ENCODE peak calls at places on chromosome 10, in five cellular contexts. Y is WERI-Rb-1, S is stomach, D is EL, X is AG04450. W is an unnamed sample.

GRCh38 chr10:100338434-100339036 is 8.5 kb upstream of the SCD start:
- DNase-seq in Y (peak; percentile 77), S (peak; percentile 85), D (peak; percentile 62), X (no peak), W (no peak)

GRCh38 chr10:122234416-122234815 is 36.7 kb upstream of the BTBD16 start:
- DNase-seq in Y (no peak), S (no peak), D (no peak), X (no peak), W (no peak)

GRCh38 chr10:58435297-58435696 is 50.1 kb downstream of the TFAM start:
- DNase-seq in Y (no peak), S (no peak), D (peak; percentile 99), X (peak; percentile 87), W (peak; percentile 99)

GRCh38 chr10:35503548-35503947 is 101.6 kb upstream of the GJD4 start:
- DNase-seq in Y (no peak), S (no peak), D (no peak), X (no peak), W (no peak)

GRCh38 chr10:94287331-94287730 is 75.4 kb downstream of the NOC3L start:
- DNase-seq in Y (no peak), S (no peak), D (peak; percentile 59), X (no peak), W (no peak)

GRCh38 chr10:108894402-108895301 is 1028.7 kb downstream of the XPNPEP1 start:
- DNase-seq in Y (no peak), S (no peak), D (no peak), X (no peak), W (no peak)

GRCh38 chr10:71878327-71879034 is 27.4 kb upstream of the PSAP start:
- DNase-seq in Y (no peak), S (no peak), D (no peak), X (no peak), W (no peak)

GRCh38 chr10:42637648-42638052 is 720 bp downstream of the ZNF33B start:
- DNase-seq in Y (no peak), S (no peak), D (no peak), X (no peak), W (no peak)

GRCh38 chr10:96125142-96125515 is 5.0 kb upstream of the ZNF518A start:
- DNase-seq in Y (no peak), S (no peak), D (no peak), X (no peak), W (no peak)

GRCh38 chr10:98748298-98748697 is 301.6 kb upstream of the HPS1 start:
- DNase-seq in Y (peak; percentile 20), S (no peak), D (peak; percentile 37), X (peak; percentile 6), W (no peak)

GRCh38 chr10:132452651-132453469 is 55.9 kb downstream of the PWWP2B start:
- DNase-seq in Y (peak; percentile 76), S (peak; percentile 95), D (peak; percentile 70), X (peak; percentile 18), W (no peak)

GRCh38 chr10:116636976-116637375 is 16.2 kb downstream of the PNLIPRP2 start:
- DNase-seq in Y (no peak), S (no peak), D (no peak), X (no peak), W (no peak)

GRCh38 chr10:77381750-77382149 is 255.9 kb downstream of the KCNMA1 start:
- DNase-seq in Y (no peak), S (no peak), D (no peak), X (no peak), W (no peak)

GRCh38 chr10:74888947-74889661 is 62.7 kb downstream of the KAT6B start:
- DNase-seq in Y (no peak), S (no peak), D (peak; percentile 22), X (no peak), W (no peak)

GRCh38 chr10:95543459-95543858 is 17.7 kb downstream of the SORBS1 start:
- DNase-seq in Y (no peak), S (no peak), D (no peak), X (no peak), W (no peak)

GRCh38 chr10:123158682-123159081 is 4.5 kb downstream of the BUB3 start:
- DNase-seq in Y (no peak), S (no peak), D (no peak), X (no peak), W (no peak)

GRCh38 chr10:85111271-85111670 is 782.9 kb downstream of the CCSER2 start:
- DNase-seq in Y (no peak), S (no peak), D (no peak), X (no peak), W (no peak)

GRCh38 chr10:50653142-50653541 is 29.4 kb upstream of the SGMS1 start:
- DNase-seq in Y (no peak), S (no peak), D (peak; percentile 25), X (no peak), W (no peak)

GRCh38 chr10:49284356-49284755 is 14.6 kb upstream of the C10orf71 start:
- DNase-seq in Y (no peak), S (peak; percentile 7), D (no peak), X (no peak), W (no peak)

GRCh38 chr10:102729090-102730026 is 14.4 kb upstream of the WBP1L start:
- DNase-seq in Y (peak; percentile 90), S (peak; percentile 89), D (peak; percentile 79), X (no peak), W (no peak)

GRCh38 chr10:132282667-132283603 is 24.8 kb downstream of the STK32C start:
- DNase-seq in Y (peak; percentile 54), S (no peak), D (no peak), X (no peak), W (no peak)

GRCh38 chr10:133459454-133460207 is 5.9 kb downstream of the SCART1 start:
- DNase-seq in Y (no peak), S (peak; percentile 25), D (no peak), X (no peak), W (no peak)

GRCh38 chr10:24237801-24238390 is 29.0 kb downstream of the KIAA1217 start:
- DNase-seq in Y (no peak), S (no peak), D (no peak), X (no peak), W (no peak)

GRCh38 chr10:79507436-79508167 is 4.7 kb upstream of the EIF5AL1 start:
- DNase-seq in Y (no peak), S (no peak), D (no peak), X (no peak), W (no peak)